ENCODE peak calls at places on chromosomes 2 and 18, in five cellular contexts. T is stomach, S is heart left ventricle, N is ascending aorta, Z is prostate gland. H is an unnamed sample. For H3K9me3 and H3K4me1, the result is how much of the 10 kb centered on the place peaks cover.

GRCh38 chr2:1862881-1863280 is 118.6 kb upstream of the PXDN start:
- DNase-seq in Z (no peak), S (no peak), T (no peak), N (no peak), H (no peak)

GRCh38 chr18:5456577-5457466 is 87.0 kb downstream of the EPB41L3 start:
- DNase-seq in Z (no peak), N (no peak), T (no peak), S (no peak), H (no peak)

GRCh38 chr2:70964133-70964532 is 14.3 kb upstream of the ANKRD53 start:
- DNase-seq in S (no peak), N (no peak), T (no peak), Z (no peak), H (no peak)

GRCh38 chr2:232700154-232700553 is 3.0 kb downstream of the GIGYF2 start:
- DNase-seq in N (no peak), Z (no peak), S (no peak), T (no peak), H (no peak)

GRCh38 chr2:237222683-237223082 is 137.0 kb downstream of the COPS8 start:
- DNase-seq in Z (no peak), T (no peak), N (no peak), S (no peak), H (no peak)

GRCh38 chr2:180366481-180366880 is 359.4 kb upstream of the CWC22 start:
- DNase-seq in T (no peak), N (no peak), Z (no peak), S (no peak), H (no peak)

GRCh38 chr2:100957971-100958653 is 44.0 kb upstream of the RPL31 start:
- DNase-seq in T (peak), Z (peak), N (no peak), S (peak), H (no peak)

GRCh38 chr2:13652531-13653313 is 936.0 kb downstream of the TRIB2 start:
- DNase-seq in N (no peak), Z (no peak), T (no peak), S (no peak), H (no peak)

GRCh38 chr2:201854221-201854801 is 48.0 kb downstream of the CDK15 start:
- DNase-seq in T (no peak), S (no peak), Z (no peak), N (no peak), H (no peak)

GRCh38 chr2:99488587-99488998 is 1.2 kb downstream of the REV1 start:
- DNase-seq in S (no peak), Z (no peak), N (no peak), T (no peak), H (no peak)

GRCh38 chr2:65388051-65388531 is 44.3 kb downstream of the SPRED2 start:
- DNase-seq in N (no peak), T (peak), Z (no peak), S (no peak), H (no peak)

GRCh38 chr2:139694327-139694726 is 914.1 kb upstream of the NXPH2 start:
- DNase-seq in N (no peak), T (no peak), Z (no peak), S (no peak), H (no peak)

GRCh38 chr2:80073134-80073561 is 231.4 kb downstream of the LRRTM1 start:
- DNase-seq in T (no peak), S (peak), Z (peak), N (no peak), H (no peak)

GRCh38 chr2:2639251-2640139 is 308.4 kb upstream of the MYT1L start:
- DNase-seq in N (no peak), T (no peak), S (no peak), Z (no peak), H (peak)

GRCh38 chr18:10140461-10140911 is 226.7 kb downstream of the VAPA start:
- DNase-seq in S (no peak), N (no peak), Z (no peak), T (no peak), H (no peak)

GRCh38 chr2:96247009-96247408 is 18.8 kb downstream of the TMEM127 start:
- DNase-seq in T (no peak), N (no peak), Z (no peak), S (no peak), H (peak)

GRCh38 chr2:96815326-96816126 is 542 bp upstream of the CNNM3 start:
- DNase-seq in S (no peak), T (no peak), N (no peak), Z (peak), H (no peak)

GRCh38 chr18:36409779-36410178 is 112.3 kb downstream of the FHOD3 start:
- DNase-seq in Z (no peak), S (no peak), T (no peak), N (no peak), H (no peak)

GRCh38 chr18:13289501-13290205 is 71.1 kb downstream of the LDLRAD4 start:
- DNase-seq in Z (no peak), S (peak), N (no peak), T (no peak), H (no peak)

GRCh38 chr18:9732031-9732430 is 23.9 kb downstream of the RAB31 start:
- DNase-seq in T (no peak), Z (no peak), S (no peak), N (no peak), H (no peak)

GRCh38 chr2:72937356-72937669 is 20.0 kb downstream of the EMX1 start:
- DNase-seq in S (no peak), T (no peak), Z (no peak), N (no peak), H (no peak)

GRCh38 chr2:120890566-120891360 is 155.1 kb downstream of the GLI2 start:
- DNase-seq in Z (no peak), N (no peak), T (no peak), S (peak), H (peak)

GRCh38 chr2:141329949-141330348 is 800.9 kb downstream of the LRP1B start:
- DNase-seq in Z (no peak), S (no peak), N (no peak), T (no peak), H (no peak)

GRCh38 chr2:219002395-219003266 is 9.4 kb upstream of the CRYBA2 start:
- DNase-seq in S (no peak), T (peak), Z (peak), N (no peak), H (peak)

GRCh38 chr2:73268831-73269685 is 15.2 kb downstream of the FBXO41 start:
- DNase-seq in T (peak), Z (peak), S (no peak), N (no peak), H (no peak)

GRCh38 chr2:50514881-50515280 is 517.1 kb downstream of the NRXN1 start:
- DNase-seq in Z (no peak), T (no peak), S (no peak), N (no peak), H (no peak)

GRCh38 chr18:3415110-3415509 is 34.9 kb upstream of the TGIF1 start:
- DNase-seq in Z (no peak), S (no peak), T (no peak), N (no peak), H (no peak)

GRCh38 chr2:240531038-240531437 is 26.8 kb downstream of the ANKMY1 start:
- DNase-seq in S (no peak), T (no peak), Z (no peak), N (no peak), H (no peak)
- H3K9me3 ChIP-seq in S (under half), T (under half), Z (under half), N (under half), H (under half)

GRCh38 chr2:239943991-239944441 is 81.1 kb downstream of the NDUFA10 start:
- DNase-seq in Z (no peak), N (no peak), T (no peak), S (no peak), H (peak)

GRCh38 chr2:239946570-239947311 is 78.4 kb downstream of the NDUFA10 start:
- DNase-seq in S (no peak), Z (no peak), T (no peak), N (no peak), H (peak)

GRCh38 chr2:239943571-239943970 is 81.6 kb downstream of the NDUFA10 start:
- DNase-seq in T (no peak), N (no peak), S (no peak), Z (no peak), H (peak)

GRCh38 chr2:239945751-239946569 is 79.2 kb downstream of the NDUFA10 start:
- DNase-seq in N (no peak), T (peak), Z (no peak), S (no peak), H (peak)

GRCh38 chr2:239944706-239945551 is 80.2 kb downstream of the NDUFA10 start:
- DNase-seq in S (no peak), Z (no peak), T (no peak), N (no peak), H (peak)
- H3K4me1 ChIP-seq in S (under half), Z (under half), T (under half), N (under half), H (under half)

DNA sequence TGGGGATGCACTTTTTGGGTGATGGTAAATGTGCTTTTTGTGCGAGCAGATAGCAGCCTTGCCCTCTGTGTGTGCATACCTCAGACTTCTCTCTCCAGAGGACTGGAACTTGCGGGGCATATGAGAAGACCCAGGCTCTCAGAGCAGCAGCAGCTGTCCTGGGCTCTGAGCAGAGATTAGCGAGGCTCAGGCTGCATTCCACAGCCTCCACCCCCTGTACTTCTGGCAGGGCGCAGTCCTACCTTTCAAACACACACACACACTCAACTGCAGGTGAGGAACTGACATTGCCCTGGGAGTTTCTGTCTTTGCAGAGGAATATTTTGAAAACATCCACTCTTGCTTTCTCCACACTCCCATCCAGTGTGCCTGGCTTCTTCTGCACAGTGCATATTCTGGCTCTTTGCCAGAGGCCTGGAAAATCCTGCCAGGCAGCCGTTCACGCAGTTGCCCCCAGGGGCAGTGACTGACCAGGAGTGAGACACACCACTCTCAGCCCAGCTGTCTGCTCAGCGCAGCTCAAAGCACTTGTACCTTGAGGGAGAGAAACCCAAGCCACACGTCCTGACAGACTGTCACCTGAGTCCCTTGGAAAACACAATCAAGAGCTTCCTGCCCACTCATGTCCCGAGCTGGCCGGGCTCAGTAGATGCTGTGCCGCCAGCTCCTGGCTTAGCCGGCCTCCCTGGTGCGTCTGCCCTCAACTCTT is 460.8 kb downstream of the RNF144A start:
- DNase-seq in N (no peak), T (peak), S (peak), Z (peak), H (no peak)
- TF ChIP-seq CTCF in N (no peak), T (no peak), S (peak), Z (no peak), H (no peak)

GRCh38 chr2:211026109-211026508 is 469.7 kb downstream of the CPS1 start:
- DNase-seq in S (no peak), N (no peak), Z (no peak), T (no peak), H (no peak)
- H3K9me3 ChIP-seq in S (under half), N (under half), Z (under half), T (under half), H (under half)

GRCh38 chr2:170084820-170085475 is 93.0 kb upstream of the MYO3B start:
- DNase-seq in T (no peak), S (no peak), N (no peak), Z (no peak), H (no peak)
- H3K4me1 ChIP-seq in T (under half), S (under half), N (under half), Z (under half), H (under half)

DNA sequence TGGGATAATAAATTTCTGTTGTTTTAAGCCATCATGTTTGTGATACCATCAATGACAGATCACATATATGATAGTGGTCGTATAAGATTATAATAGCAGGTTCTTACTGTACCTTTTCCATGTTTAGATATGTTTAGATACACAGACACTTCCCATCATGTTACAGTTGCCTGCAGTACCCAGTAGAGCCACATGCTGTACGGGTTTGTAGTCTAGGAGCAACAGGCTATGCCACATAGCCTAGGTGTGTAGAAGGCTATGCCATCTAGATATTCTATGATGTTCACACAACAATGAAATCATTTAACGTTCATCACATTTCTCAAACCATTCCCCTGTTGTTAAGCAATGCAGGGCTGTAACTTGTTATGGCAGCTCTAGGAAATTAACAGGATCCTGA is 132.9 kb upstream of the SH3BP4 start:
- DNase-seq in S (no peak), Z (no peak), N (no peak), T (no peak), H (no peak)
- TF ChIP-seq CTCF in S (no peak), Z (no peak), N (no peak), T (no peak), H (no peak)

GRCh38 chr18:70981400-70982140 is 692.7 kb downstream of the SOCS6 start:
- DNase-seq in S (no peak), T (no peak), N (no peak), Z (no peak), H (no peak)

GRCh38 chr18:70982292-70982691 is 693.4 kb downstream of the SOCS6 start:
- DNase-seq in N (no peak), T (no peak), S (no peak), Z (no peak), H (no peak)

GRCh38 chr18:70991577-70991976 is 702.7 kb downstream of the SOCS6 start:
- DNase-seq in T (no peak), S (no peak), N (no peak), Z (no peak), H (no peak)

GRCh38 chr18:70985948-70986347 is 697.1 kb downstream of the SOCS6 start:
- DNase-seq in S (no peak), Z (no peak), T (no peak), N (no peak), H (no peak)
- H3K9me3 ChIP-seq in S (under half), Z (under half), T (under half), N (under half), H (under half)